ENCODE peak calls at places on chromosomes 7 and 10, in six cellular contexts. T, Q, X, V, S and W are unnamed samples.

GRCh38 chr7:23191022-23191421 is 9.2 kb downstream of the NUP42 start:
- DNase-seq in T (no peak), Q (no peak), X (no peak), V (no peak), S (no peak), W (no peak)

GRCh38 chr7:130366561-130366960 is 13.7 kb upstream of the CPA1 start:
- DNase-seq in T (no peak), Q (no peak), X (no peak), V (no peak), S (peak; percentile 64), W (no peak)

GRCh38 chr10:101385866-101386658 is 32.1 kb downstream of the BTRC start:
- DNase-seq in T (no peak), Q (no peak), X (no peak), V (no peak), S (no peak), W (no peak)

GRCh38 chr7:1498370-1499305 is 5.6 kb downstream of the INTS1 start:
- DNase-seq in T (no peak), Q (no peak), X (no peak), V (no peak), S (no peak), W (no peak)

GRCh38 chr10:62354941-62355340 is 19.2 kb upstream of the ZNF365 start:
- DNase-seq in T (no peak), Q (no peak), X (no peak), V (no peak), S (peak; percentile 45), W (no peak)

GRCh38 chr10:128254486-128254885 is 128.3 kb upstream of the MKI67 start:
- DNase-seq in T (no peak), Q (no peak), X (no peak), V (no peak), S (no peak), W (no peak)

GRCh38 chr7:33425385-33425784 is 296.0 kb downstream of the BBS9 start:
- DNase-seq in T (no peak), Q (no peak), X (no peak), V (no peak), S (no peak), W (no peak)

GRCh38 chr10:50464004-50464409 is 159.7 kb downstream of the SGMS1 start:
- DNase-seq in T (no peak), Q (no peak), X (no peak), V (no peak), S (no peak), W (no peak)

GRCh38 chr10:101116754-101117153 is 14.3 kb upstream of the TLX1 start:
- DNase-seq in T (no peak), Q (no peak), X (no peak), V (no peak), S (no peak), W (no peak)

GRCh38 chr7:2205036-2205780 is 27.5 kb downstream of the MAD1L1 start:
- DNase-seq in T (no peak), Q (no peak), X (no peak), V (no peak), S (no peak), W (no peak)

GRCh38 chr10:69217119-69217754 is 2.9 kb upstream of the HKDC1 start:
- DNase-seq in T (no peak), Q (no peak), X (no peak), V (peak; percentile 90), S (peak; percentile 86), W (no peak)

DNA sequence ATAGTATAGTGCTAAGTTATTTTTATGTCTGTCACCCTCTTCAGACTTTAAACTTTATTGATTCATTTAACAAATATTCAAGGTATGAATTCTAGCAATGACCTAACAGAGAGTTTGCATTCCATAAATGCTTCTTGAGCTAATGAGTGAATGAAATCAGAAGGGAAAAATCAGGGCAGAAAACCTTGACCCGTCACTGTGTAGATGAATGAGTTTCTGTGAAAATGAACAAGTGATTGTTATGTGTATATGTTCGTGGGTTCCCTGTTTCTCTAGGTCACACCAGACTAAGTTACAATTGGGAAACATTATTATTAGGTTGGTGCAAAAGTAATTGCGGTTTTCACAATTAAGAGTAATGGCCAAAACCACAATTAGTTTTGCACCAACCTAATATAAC is 30.1 kb downstream of the APBB1IP start:
- DNase-seq in T (no peak), Q (no peak), X (no peak), V (no peak), S (peak; percentile 52), W (no peak)
- H3K4me1 ChIP-seq in T (peaks cover 6% of the 10 kb centered on the region), Q (no peaks in the 10 kb centered on the region), X (peaks cover 60% of the 10 kb centered on the region), V (peaks cover 13% of the 10 kb centered on the region), S (peaks cover 56% of the 10 kb centered on the region), W (no peaks in the 10 kb centered on the region)

DNA sequence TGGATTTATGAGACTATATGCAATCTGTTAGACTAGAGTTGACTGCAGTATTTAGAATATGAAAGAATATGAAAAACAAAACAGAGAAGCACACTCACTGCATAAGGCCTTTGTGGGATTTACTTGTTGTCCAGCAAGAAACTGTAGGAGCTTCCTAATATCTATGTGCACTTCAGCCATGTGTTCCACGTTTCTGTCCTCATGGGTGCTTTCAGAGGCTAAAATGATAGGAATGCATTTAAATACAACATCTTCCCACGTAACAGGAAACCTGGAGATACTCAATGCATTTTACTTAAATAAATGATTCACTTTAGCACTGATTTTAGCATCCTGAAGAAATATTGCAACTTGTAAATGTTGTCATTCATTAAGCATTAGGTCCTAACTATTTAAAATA is 11.7 kb downstream of the HUS1 start:
- DNase-seq in T (no peak), Q (no peak), X (no peak), V (no peak), S (no peak), W (no peak)
- H3K36me3 ChIP-seq in T (peaks cover 91% of the 10 kb centered on the region), Q (no peaks in the 10 kb centered on the region), X (peaks cover 95% of the 10 kb centered on the region), V (peaks cover 46% of the 10 kb centered on the region), S (peaks cover 61% of the 10 kb centered on the region), W (peaks cover 80% of the 10 kb centered on the region)

DNA sequence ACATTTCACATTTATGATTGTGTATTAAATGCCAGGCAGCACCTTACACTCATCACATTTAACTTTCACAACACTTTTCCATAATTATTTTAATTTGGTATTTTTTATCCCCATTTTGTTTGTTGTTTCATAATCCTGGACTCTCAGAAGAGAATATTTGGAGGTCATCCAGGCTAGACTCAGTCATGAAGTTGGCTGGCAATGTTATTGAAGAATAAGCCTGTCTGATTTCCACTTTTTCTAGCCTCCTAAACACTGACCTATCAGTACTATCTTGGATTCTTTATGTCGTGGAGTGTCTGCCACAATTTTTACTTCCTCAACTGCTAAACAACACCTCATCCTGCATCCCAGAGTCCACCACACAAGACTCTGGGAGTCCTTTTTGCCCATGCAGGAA is 372.3 kb upstream of the NRP1 start:
- DNase-seq in T (no peak), Q (no peak), X (no peak), V (no peak), S (peak; percentile 93), W (no peak)
- H3K4me3 ChIP-seq in T (no peak overlapping the region), Q (no peak overlapping the region), X (no peak overlapping the region), V (no peak overlapping the region), S (no peak overlapping the region), W (no peak overlapping the region)

GRCh38 chr10:33325929-33326328 is 8.5 kb downstream of the NRP1 start:
- DNase-seq in T (no peak), Q (no peak), X (no peak), V (no peak), S (no peak), W (no peak)

GRCh38 chr10:33329178-33329577 is 5.3 kb downstream of the NRP1 start:
- DNase-seq in T (no peak), Q (no peak), X (no peak), V (no peak), S (no peak), W (no peak)

GRCh38 chr10:33328253-33328652 is 6.2 kb downstream of the NRP1 start:
- DNase-seq in T (no peak), Q (no peak), X (no peak), V (no peak), S (no peak), W (no peak)

GRCh38 chr10:33326897-33327296 is 7.6 kb downstream of the NRP1 start:
- DNase-seq in T (no peak), Q (no peak), X (no peak), V (no peak), S (peak; percentile 39), W (no peak)

DNA sequence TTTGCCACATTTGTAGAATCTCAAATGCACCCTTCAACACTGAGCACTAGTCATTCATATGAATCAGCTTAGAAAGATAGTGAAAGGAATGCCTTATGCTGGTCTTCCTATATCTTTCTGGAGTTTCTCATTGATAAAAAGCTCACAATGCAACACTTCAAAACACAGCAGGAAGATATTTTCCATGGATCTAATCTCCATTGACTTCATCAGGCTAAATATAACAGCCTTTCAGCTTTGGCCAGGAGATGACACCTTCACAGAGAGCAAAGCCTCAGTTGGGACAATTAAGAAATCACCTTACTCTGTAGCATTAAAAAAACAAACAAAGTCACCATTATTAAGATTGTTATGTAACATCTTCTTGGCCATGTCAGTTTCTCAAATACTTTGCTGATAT is 6.7 kb downstream of the NRP1 start:
- DNase-seq in T (no peak), Q (no peak), X (no peak), V (no peak), S (peak; percentile 56), W (peak; percentile 49)
- H3K4me1 ChIP-seq in T (peaks cover 53% of the 10 kb centered on the region), Q (peaks cover 2% of the 10 kb centered on the region), X (no peaks in the 10 kb centered on the region), V (peaks cover 7% of the 10 kb centered on the region), S (peaks cover 54% of the 10 kb centered on the region), W (peaks cover 12% of the 10 kb centered on the region)

GRCh38 chr7:8040768-8041369 is 72.3 kb downstream of the GLCCI1 start:
- DNase-seq in T (no peak), Q (no peak), X (no peak), V (no peak), S (no peak), W (no peak)

GRCh38 chr7:8037151-8037550 is 68.6 kb downstream of the GLCCI1 start:
- DNase-seq in T (no peak), Q (no peak), X (no peak), V (no peak), S (no peak), W (no peak)

GRCh38 chr7:8035647-8036518 is 67.3 kb downstream of the GLCCI1 start:
- DNase-seq in T (no peak), Q (no peak), X (peak; percentile 62), V (peak; percentile 10), S (peak; percentile 47), W (peak; percentile 59)

DNA sequence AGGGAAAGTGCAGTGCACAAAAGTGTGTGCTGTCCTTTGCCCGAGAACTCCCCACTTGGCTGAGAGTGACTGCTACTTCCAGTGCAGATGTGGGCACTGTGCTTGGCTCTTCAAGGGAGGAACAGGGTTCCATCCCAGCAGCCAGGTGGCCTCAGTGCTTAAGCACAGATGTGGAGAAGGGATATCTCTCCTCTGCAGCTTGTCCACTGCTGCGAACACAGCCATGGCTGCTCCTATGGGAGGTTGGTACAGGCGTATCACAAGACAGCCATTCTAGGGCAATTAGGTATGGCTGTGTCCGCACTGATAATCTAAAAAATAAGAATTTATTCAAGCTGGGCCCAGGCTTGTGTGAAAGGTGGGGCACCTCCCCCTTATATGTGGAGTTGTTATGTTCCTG is 66.6 kb downstream of the GLCCI1 start:
- DNase-seq in T (no peak), Q (no peak), X (no peak), V (no peak), S (no peak), W (no peak)
- H3K36me3 ChIP-seq in T (no peaks in the 10 kb centered on the region), Q (no peaks in the 10 kb centered on the region), X (peaks cover 47% of the 10 kb centered on the region), V (no peaks in the 10 kb centered on the region), S (no peaks in the 10 kb centered on the region), W (peaks cover 33% of the 10 kb centered on the region)

GRCh38 chr7:69260023-69260422 is 338.3 kb upstream of the AUTS2 start:
- DNase-seq in T (no peak), Q (no peak), X (no peak), V (no peak), S (no peak), W (no peak)

GRCh38 chr7:69257592-69257991 is 340.7 kb upstream of the AUTS2 start:
- DNase-seq in T (no peak), Q (no peak), X (no peak), V (no peak), S (no peak), W (no peak)

GRCh38 chr7:69263550-69263949 is 334.7 kb upstream of the AUTS2 start:
- DNase-seq in T (no peak), Q (no peak), X (no peak), V (no peak), S (no peak), W (no peak)
- H3K4me3 ChIP-seq in T (no peak overlapping the region), Q (no peak overlapping the region), X (no peak overlapping the region), V (no peak overlapping the region), S (no peak overlapping the region), W (no peak overlapping the region)